ENCODE peak calls at places on chromosomes 2 and 18, in four cellular contexts. X, U, Q and S are unnamed samples.

GRCh38 chr2:197205590-197206215 is 104.9 kb downstream of the ANKRD44 start:
- DNase-seq in X (no peak), U (no peak), Q (peak; percentile 60), S (no peak)

GRCh38 chr2:127648321-127648720 is 2.4 kb downstream of the GPR17 start:
- DNase-seq in X (no peak), U (no peak), Q (no peak), S (no peak)

GRCh38 chr18:56638232-56639093 is at the start of gene TXNL1:
- DNase-seq in X (peak; percentile 100), U (peak; percentile 99), Q (peak; percentile 100), S (peak; percentile 95)

GRCh38 chr2:144132357-144132756 is 387.6 kb downstream of the ZEB2 start:
- DNase-seq in X (no peak), U (no peak), Q (no peak), S (peak; percentile 46)

GRCh38 chr2:223538920-223539440 is 63.2 kb downstream of the SCG2 start:
- DNase-seq in X (no peak), U (no peak), Q (no peak), S (no peak)

GRCh38 chr2:54456526-54457325 is 599 bp downstream of the SPTBN1 start:
- DNase-seq in X (peak; percentile 30), U (peak; percentile 60), Q (peak; percentile 49), S (peak; percentile 17)

GRCh38 chr2:234970467-234970866 is 18.6 kb downstream of the SH3BP4 start:
- DNase-seq in X (no peak), U (no peak), Q (no peak), S (peak; percentile 88)

GRCh38 chr2:164852086-164852485 is 10.5 kb upstream of the COBLL1 start:
- DNase-seq in X (no peak), U (no peak), Q (no peak), S (no peak)

GRCh38 chr18:22604986-22605421 is 187.3 kb upstream of the CTAGE1 start:
- DNase-seq in X (no peak), U (no peak), Q (no peak), S (no peak)

GRCh38 chr2:170022692-170023091 is 155.3 kb upstream of the MYO3B start:
- DNase-seq in X (no peak), U (no peak), Q (no peak), S (peak; percentile 47)

GRCh38 chr2:238247002-238247822 is 7.4 kb upstream of the HES6 start:
- DNase-seq in X (no peak), U (no peak), Q (no peak), S (no peak)

GRCh38 chr2:8656160-8656641 is 25.7 kb upstream of the ID2 start:
- DNase-seq in X (no peak), U (no peak), Q (no peak), S (peak; percentile 64)

GRCh38 chr2:211408485-211408884 is 852.1 kb downstream of the CPS1 start:
- DNase-seq in X (no peak), U (no peak), Q (no peak), S (peak; percentile 81)

GRCh38 chr18:40529478-40529877 is 1425.6 kb upstream of the PIK3C3 start:
- DNase-seq in X (peak; percentile 14), U (peak; percentile 45), Q (no peak), S (peak; percentile 16)

GRCh38 chr2:75627902-75628504 is 18.6 kb upstream of the MRPL19 start:
- DNase-seq in X (peak; percentile 56), U (peak; percentile 90), Q (peak; percentile 90), S (peak; percentile 43)

GRCh38 chr2:233301811-233302210 is 5.8 kb upstream of the SAG start:
- DNase-seq in X (no peak), U (no peak), Q (no peak), S (no peak)

GRCh38 chr2:147662221-147662620 is 182.6 kb upstream of the ACVR2A start:
- DNase-seq in X (no peak), U (no peak), Q (no peak), S (no peak)

GRCh38 chr2:139917723-139918384 is 1137.7 kb upstream of the NXPH2 start:
- DNase-seq in X (no peak), U (no peak), Q (no peak), S (peak; percentile 29)

GRCh38 chr2:170361359-170361936 is 183.5 kb downstream of the MYO3B start:
- DNase-seq in X (peak; percentile 67), U (peak; percentile 82), Q (peak; percentile 76), S (peak; percentile 20)

GRCh38 chr2:60555066-60555793 is 1.8 kb upstream of the BCL11A start:
- DNase-seq in X (peak; percentile 92), U (peak; percentile 74), Q (peak; percentile 94), S (peak; percentile 51)

GRCh38 chr2:36549063-36549662 is 48.8 kb downstream of the FEZ2 start:
- DNase-seq in X (no peak), U (no peak), Q (no peak), S (no peak)

GRCh38 chr2:150274108-150274507 is 213.4 kb downstream of the RND3 start:
- DNase-seq in X (no peak), U (no peak), Q (no peak), S (peak; percentile 44)

GRCh38 chr2:31828891-31829290 is 181.9 kb downstream of the MEMO1 start:
- DNase-seq in X (no peak), U (no peak), Q (no peak), S (no peak)

GRCh38 chr2:27221166-27221565 is 4.0 kb downstream of the CAD start:
- DNase-seq in X (no peak), U (no peak), Q (no peak), S (no peak)

GRCh38 chr18:31297248-31297647 is 20.7 kb upstream of the DSG1 start:
- DNase-seq in X (no peak), U (no peak), Q (no peak), S (no peak)

GRCh38 chr2:240523451-240524281 is 34.1 kb downstream of the ANKMY1 start:
- DNase-seq in X (no peak), U (no peak), Q (no peak), S (no peak)

GRCh38 chr2:155062250-155062985 is 363.9 kb downstream of the KCNJ3 start:
- DNase-seq in X (no peak), U (no peak), Q (no peak), S (no peak)

GRCh38 chr2:45232824-45233223 is 223.6 kb upstream of the SIX2 start:
- DNase-seq in X (no peak), U (no peak), Q (no peak), S (no peak)

GRCh38 chr2:7427293-7428060 is 510.3 kb downstream of the RNF144A start:
- DNase-seq in X (peak; percentile 65), U (peak; percentile 90), Q (peak; percentile 91), S (peak; percentile 23)

GRCh38 chr2:46493971-46494250 is 14.5 kb downstream of the TMEM247 start:
- DNase-seq in X (no peak), U (peak; percentile 44), Q (no peak), S (no peak)

GRCh38 chr2:216897561-216898203 is 37.8 kb upstream of the TNP1 start:
- DNase-seq in X (no peak), U (no peak), Q (no peak), S (no peak)

GRCh38 chr18:21741511-21742322 is 1.1 kb downstream of the MIB1 start:
- DNase-seq in X (peak; percentile 34), U (peak; percentile 37), Q (peak; percentile 69), S (no peak)

GRCh38 chr2:68774569-68775271 is 40.1 kb downstream of the ARHGAP25 start:
- DNase-seq in X (peak; percentile 81), U (no peak), Q (peak; percentile 92), S (no peak)

GRCh38 chr18:58586886-58587285 is 42.0 kb downstream of the ALPK2 start:
- DNase-seq in X (no peak), U (no peak), Q (no peak), S (no peak)

GRCh38 chr2:101431486-101431885 is 43.4 kb downstream of the RFX8 start:
- DNase-seq in X (no peak), U (no peak), Q (no peak), S (no peak)

GRCh38 chr2:97654324-97654723 is 8.5 kb downstream of the COX5B start:
- DNase-seq in X (no peak), U (no peak), Q (no peak), S (no peak)

GRCh38 chr2:60565472-60565871 is 12.0 kb upstream of the BCL11A start:
- DNase-seq in X (peak; percentile 62), U (peak; percentile 69), Q (peak; percentile 79), S (no peak)

GRCh38 chr2:112750560-112750843 is 13.9 kb downstream of the CKAP2L start:
- DNase-seq in X (no peak), U (no peak), Q (no peak), S (peak; percentile 47)

GRCh38 chr2:112751451-112752197 is 12.8 kb downstream of the CKAP2L start:
- DNase-seq in X (no peak), U (no peak), Q (no peak), S (no peak)

GRCh38 chr2:112754562-112754961 is 9.8 kb downstream of the CKAP2L start:
- DNase-seq in X (no peak), U (no peak), Q (no peak), S (no peak)

GRCh38 chr2:112752667-112753066 is 11.7 kb downstream of the CKAP2L start:
- DNase-seq in X (no peak), U (no peak), Q (no peak), S (no peak)

GRCh38 chr2:112749755-112750559 is 14.5 kb downstream of the CKAP2L start:
- DNase-seq in X (peak; percentile 77), U (peak; percentile 87), Q (peak; percentile 92), S (peak; percentile 49)
- H2AFZ ChIP-seq in X (no peak overlapping the region), U (no peak overlapping the region), Q (peak overlapping the region; percentile 30), S (no peak overlapping the region)

GRCh38 chr2:162768646-162769045 is 69.9 kb downstream of the KCNH7 start:
- DNase-seq in X (no peak), U (peak; percentile 55), Q (no peak), S (no peak)
- H3K27ac ChIP-seq in X (no peak overlapping the region), U (no peak overlapping the region), Q (no peak overlapping the region), S (no peak overlapping the region)

GRCh38 chr2:218125095-218125494 is 733 bp upstream of the CXCR2 start:
- DNase-seq in X (no peak), U (no peak), Q (no peak), S (no peak)
- H2AFZ ChIP-seq in X (no peak overlapping the region), U (peak overlapping the region; percentile 91), Q (no peak overlapping the region), S (no peak overlapping the region)

GRCh38 chr2:71067567-71068217 is 756 bp upstream of the NAGK start:
- DNase-seq in X (peak; percentile 18), U (peak; percentile 57), Q (peak; percentile 59), S (no peak)

GRCh38 chr2:71063216-71063615 is 5.2 kb upstream of the NAGK start:
- DNase-seq in X (no peak), U (no peak), Q (no peak), S (no peak)

GRCh38 chr2:71066856-71067255 is 1.6 kb upstream of the NAGK start:
- DNase-seq in X (no peak), U (no peak), Q (no peak), S (no peak)

GRCh38 chr2:71064110-71064611 is 4.3 kb upstream of the NAGK start:
- DNase-seq in X (no peak), U (no peak), Q (no peak), S (no peak)

GRCh38 chr2:71064754-71065621 is 3.5 kb upstream of the NAGK start:
- DNase-seq in X (peak; percentile 29), U (no peak), Q (peak; percentile 40), S (no peak)
- H3K27ac ChIP-seq in X (peak overlapping the region; percentile 63), U (no peak overlapping the region), Q (peak overlapping the region; percentile 22), S (no peak overlapping the region)